ENCODE peak calls at places on chromosomes 13 and 19, in five cellular contexts. C, S, N, Y and F are unnamed samples.

GRCh38 chr13:22744688-22745452 is 435.9 kb upstream of the SGCG start:
- DNase-seq in S (no peak), Y (no peak), C (no peak), N (no peak), F (no peak)

GRCh38 chr13:48437381-48437780 is 24.5 kb upstream of the LPAR6 start:
- DNase-seq in C (peak; percentile 50), S (peak; percentile 35), Y (peak; percentile 70), N (no peak), F (peak; percentile 78)

GRCh38 chr13:101053289-101053688 is 363.0 kb downstream of the NALCN start:
- DNase-seq in Y (no peak), N (no peak), C (no peak), S (no peak), F (no peak)

GRCh38 chr19:52331757-52332156 is 4.3 kb upstream of the ZNF610 start:
- DNase-seq in S (no peak), C (no peak), N (no peak), Y (peak; percentile 15), F (no peak)

GRCh38 chr13:75384881-75385707 is 96.9 kb downstream of the TBC1D4 start:
- DNase-seq in S (no peak), C (no peak), N (no peak), Y (no peak), F (no peak)

GRCh38 chr13:98480915-98481510 is 95.9 kb downstream of the STK24 start:
- DNase-seq in S (no peak), Y (peak; percentile 23), C (no peak), N (no peak), F (no peak)

GRCh38 chr13:65260938-65261880 is 1968.9 kb downstream of the PCDH9 start:
- DNase-seq in N (no peak), C (no peak), S (no peak), Y (no peak), F (no peak)

GRCh38 chr19:6241056-6241455 is 38.7 kb downstream of the MLLT1 start:
- DNase-seq in S (no peak), Y (no peak), C (no peak), N (no peak), F (no peak)

GRCh38 chr19:51111606-51112005 is 3.4 kb upstream of the CTU1 start:
- DNase-seq in S (no peak), N (peak; percentile 74), Y (no peak), C (no peak), F (no peak)

GRCh38 chr19:51140441-51140840 is 1.7 kb upstream of the SIGLEC7 start:
- DNase-seq in N (peak; percentile 54), Y (no peak), S (no peak), C (no peak), F (no peak)

GRCh38 chr19:23287620-23288019 is 37.4 kb upstream of the ZNF724 start:
- DNase-seq in S (no peak), C (no peak), Y (no peak), N (no peak), F (no peak)

GRCh38 chr19:8041553-8041952 is 11.0 kb upstream of the CCL25 start:
- DNase-seq in S (no peak), Y (no peak), C (no peak), N (no peak), F (no peak)

GRCh38 chr13:41402695-41403511 is 54.4 kb upstream of the RGCC start:
- DNase-seq in Y (no peak), N (peak; percentile 78), S (no peak), C (no peak), F (no peak)

GRCh38 chr19:51514866-51515481 is 13.4 kb upstream of the SIGLEC12 start:
- DNase-seq in Y (peak; percentile 25), C (no peak), N (no peak), S (no peak), F (no peak)

GRCh38 chr13:35791191-35791902 is 314.9 kb upstream of the MAB21L1 start:
- DNase-seq in N (no peak), Y (peak; percentile 40), C (no peak), S (no peak), F (no peak)

GRCh38 chr13:34627905-34628682 is 314.0 kb upstream of the NBEA start:
- DNase-seq in C (no peak), S (no peak), Y (no peak), N (no peak), F (no peak)

GRCh38 chr13:112877976-112878955 is 90.7 kb upstream of the MCF2L start:
- DNase-seq in C (no peak), S (no peak), Y (no peak), N (peak; percentile 45), F (no peak)

GRCh38 chr19:31255174-31255862 is 93.9 kb downstream of the TSHZ3 start:
- DNase-seq in C (no peak), Y (no peak), N (no peak), S (no peak), F (peak; percentile 28)

GRCh38 chr19:45235485-45235884 is 9.7 kb downstream of the EXOC3L2 start:
- DNase-seq in C (no peak), S (no peak), N (no peak), Y (no peak), F (no peak)

GRCh38 chr13:102721800-102722231 is 27.0 kb upstream of the METTL21C start:
- DNase-seq in Y (peak; percentile 8), N (no peak), S (no peak), C (no peak), F (no peak)

GRCh38 chr13:94153586-94153985 is 325.9 kb downstream of the DCT start:
- DNase-seq in C (no peak), N (no peak), S (no peak), Y (no peak), F (no peak)

GRCh38 chr13:97367427-97367826 is 66.5 kb upstream of the RAP2A start:
- DNase-seq in C (peak; percentile 50), N (peak; percentile 63), S (no peak), Y (peak; percentile 93), F (no peak)

GRCh38 chr13:19910336-19911072 is 47.1 kb upstream of the ZMYM5 start:
- DNase-seq in Y (peak; percentile 82), C (no peak), S (no peak), N (no peak), F (no peak)

DNA sequence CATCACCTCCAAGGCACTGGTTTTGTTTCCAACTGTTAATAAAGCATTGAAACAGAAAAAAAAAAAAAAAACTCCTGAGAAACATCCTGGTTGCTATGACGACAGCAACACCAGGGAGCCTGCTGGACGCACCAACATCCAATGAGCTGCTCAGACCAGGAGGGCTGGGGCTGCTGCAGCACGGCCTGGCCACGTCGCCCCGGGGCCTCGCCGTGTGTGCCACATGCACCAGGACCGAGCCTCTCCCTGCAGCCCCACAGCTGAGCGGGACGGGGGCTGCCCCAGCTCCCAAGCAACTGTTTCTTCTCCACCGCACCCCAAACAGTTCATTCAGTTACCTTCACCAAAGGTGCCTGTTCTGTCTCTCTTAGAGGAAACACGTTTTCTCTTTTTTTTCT is 54.5 kb downstream of the RASA3 start:
- DNase-seq in N (peak; percentile 64), Y (peak; percentile 83), C (peak; percentile 59), S (no peak), F (no peak)
- H3K4me1 ChIP-seq in N (no peaks in the 10 kb centered on the region), Y (peaks cover 9% of the 10 kb centered on the region), C (peaks cover 3% of the 10 kb centered on the region), S (peaks cover 11% of the 10 kb centered on the region), F (no peaks in the 10 kb centered on the region)

DNA sequence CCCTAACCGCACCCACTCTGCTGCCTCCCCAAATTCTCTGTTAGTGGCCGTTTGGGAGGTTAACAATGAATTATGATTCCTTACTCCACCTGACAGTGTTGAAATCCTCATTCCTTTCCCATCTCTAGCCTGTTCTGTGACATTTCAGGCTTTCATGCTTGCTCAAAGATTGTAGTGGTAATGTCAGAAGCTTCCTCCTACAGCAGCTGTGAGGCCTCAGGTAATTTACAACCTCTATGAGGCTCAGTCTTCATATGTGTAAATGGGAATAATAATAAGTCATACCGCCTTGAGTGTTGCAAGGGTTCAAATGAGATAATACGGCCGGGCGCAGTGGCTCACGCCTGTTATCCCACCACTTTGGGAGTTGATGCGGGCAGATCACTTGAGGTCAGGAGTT is 977 bp upstream of the SLC1A5 start:
- DNase-seq in N (no peak), C (no peak), Y (no peak), S (no peak), F (no peak)
- TF ChIP-seq CTCF in N (no peak), C (no peak), Y (no peak), S (no peak), F (no peak)

GRCh38 chr19:54534156-54534555 is 31.5 kb downstream of the LAIR2 start:
- DNase-seq in Y (no peak), S (no peak), N (no peak), C (no peak), F (no peak)
- H3K4me1 ChIP-seq in Y (no peaks in the 10 kb centered on the region), S (no peaks in the 10 kb centered on the region), N (no peaks in the 10 kb centered on the region), C (no peaks in the 10 kb centered on the region), F (no peaks in the 10 kb centered on the region)

DNA sequence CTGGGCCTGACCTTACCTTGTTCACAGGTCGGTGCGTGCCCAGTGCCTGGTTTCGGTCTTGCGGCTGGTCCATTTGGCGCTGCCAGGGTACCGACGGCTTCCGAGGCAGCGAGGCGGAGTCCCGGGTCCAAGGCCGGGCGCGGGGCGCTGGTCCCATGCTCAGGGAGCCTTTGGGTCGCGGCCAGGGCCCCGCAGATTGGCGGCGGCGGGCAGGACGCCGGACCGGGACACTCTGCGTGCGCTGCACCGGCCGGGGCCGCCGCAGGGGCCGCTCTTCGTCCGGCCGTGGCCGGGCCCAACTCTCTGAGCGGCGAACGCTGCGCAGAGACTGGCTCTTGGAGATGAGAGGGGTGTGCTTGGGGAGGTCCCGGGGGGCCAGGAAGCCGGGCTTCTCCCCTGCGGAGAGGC is 3.3 kb upstream of the WIZ start:
- DNase-seq in C (no peak), N (peak; percentile 78), Y (no peak), S (peak; percentile 40), F (no peak)
- TF ChIP-seq CTCF in C (no peak), N (peak; percentile 60), Y (peak; percentile 28), S (peak; percentile 13), F (peak; percentile 55)

GRCh38 chr19:49359851-49360845 is 2.1 kb downstream of the TEAD2 start:
- DNase-seq in C (peak; percentile 27), Y (no peak), S (no peak), N (peak; percentile 26), F (no peak)

GRCh38 chr19:49356382-49356781 is 5.8 kb downstream of the TEAD2 start:
- DNase-seq in N (no peak), C (no peak), Y (no peak), S (no peak), F (no peak)

GRCh38 chr19:49361438-49362047 is 673 bp downstream of the TEAD2 start:
- DNase-seq in C (peak; percentile 91), Y (peak; percentile 82), S (peak; percentile 83), N (peak; percentile 90), F (peak; percentile 80)

GRCh38 chr19:49355890-49356289 is 6.3 kb downstream of the TEAD2 start:
- DNase-seq in S (no peak), C (peak; percentile 32), Y (no peak), N (no peak), F (no peak)

DNA sequence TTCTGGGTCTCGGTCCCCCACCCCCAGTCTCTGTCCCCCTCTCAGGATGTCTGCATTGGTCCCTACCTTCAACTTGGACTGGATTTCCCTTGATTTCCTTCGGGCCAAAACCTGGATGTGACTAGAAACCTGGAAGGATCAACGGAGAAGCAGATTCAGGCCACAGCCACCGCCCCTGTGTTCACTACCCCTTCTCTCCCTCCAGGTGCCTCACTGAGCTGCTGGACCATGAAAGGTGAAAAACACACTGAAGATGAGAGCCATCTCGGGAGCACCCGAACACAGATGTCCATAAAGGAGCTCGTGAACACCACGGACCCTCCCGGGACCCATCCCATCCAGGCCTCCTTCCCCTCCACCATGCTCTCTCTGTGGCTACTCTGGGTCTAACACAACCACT is 5.0 kb downstream of the TEAD2 start:
- DNase-seq in Y (no peak), S (no peak), N (no peak), C (no peak), F (no peak)
- H3K4me1 ChIP-seq in Y (no peaks in the 10 kb centered on the region), S (no peaks in the 10 kb centered on the region), N (no peaks in the 10 kb centered on the region), C (no peaks in the 10 kb centered on the region), F (peaks cover 33% of the 10 kb centered on the region)

GRCh38 chr19:4748185-4748584 is 24.5 kb upstream of the DPP9 start:
- DNase-seq in Y (no peak), N (no peak), S (no peak), C (no peak), F (no peak)
- TF ChIP-seq CTCF in Y (no peak), N (no peak), S (no peak), C (no peak), F (no peak)